ENCODE peak calls at places on chromosome 13, in four cellular contexts. D is substantia nigra, E is NCI-H1436, M is AG10803. Y is an unnamed sample.

GRCh38 chr13:111345682-111346081 is 25.2 kb downstream of the TEX29 start:
- DNase-seq in D (no peak), E (no peak), M (no peak), Y (no peak)

GRCh38 chr13:99687728-99688397 is 186.6 kb downstream of the TM9SF2 start:
- DNase-seq in D (no peak), M (peak; percentile 19), E (no peak), Y (no peak)

GRCh38 chr13:55410398-55411330 is 1730.1 kb upstream of the PRR20A start:
- DNase-seq in D (no peak), M (no peak), E (no peak), Y (no peak)

GRCh38 chr13:21672811-21673591 is 2.1 kb downstream of the FGF9 start:
- DNase-seq in M (no peak), E (no peak), D (no peak), Y (no peak)

GRCh38 chr13:33771296-33771695 is 46.7 kb upstream of the RFC3 start:
- DNase-seq in M (no peak), D (no peak), E (no peak), Y (no peak)

GRCh38 chr13:102847272-102848234 is 1.7 kb downstream of the ERCC5 start:
- DNase-seq in E (peak; percentile 5), M (peak; percentile 54), D (no peak), Y (peak; percentile 70)

GRCh38 chr13:104043184-104043583 is 977.0 kb upstream of the SLC10A2 start:
- DNase-seq in E (no peak), D (no peak), M (no peak), Y (peak; percentile 20)

GRCh38 chr13:26961890-26962615 is 201.5 kb upstream of the GPR12 start:
- DNase-seq in E (no peak), D (no peak), M (no peak), Y (no peak)

GRCh38 chr13:23921451-23921888 is 24.2 kb upstream of the C1QTNF9B start:
- DNase-seq in M (peak; percentile 71), E (peak; percentile 0), D (peak; percentile 16), Y (peak; percentile 69)

GRCh38 chr13:41284512-41285288 is 21.3 kb upstream of the MTRF1 start:
- DNase-seq in D (no peak), E (no peak), M (peak; percentile 85), Y (peak; percentile 97)

GRCh38 chr13:104098421-104098820 is 1032.2 kb upstream of the SLC10A2 start:
- DNase-seq in E (no peak), D (no peak), M (no peak), Y (no peak)

GRCh38 chr13:110705356-110705825 is 525 bp downstream of the CARS2 start:
- DNase-seq in M (no peak), D (no peak), E (no peak), Y (no peak)

GRCh38 chr13:113595131-113595530 is 10.6 kb downstream of the TFDP1 start:
- DNase-seq in M (no peak), E (no peak), D (no peak), Y (no peak)

GRCh38 chr13:72537782-72538181 is 189.6 kb downstream of the MZT1 start:
- DNase-seq in E (no peak), M (no peak), D (no peak), Y (no peak)

GRCh38 chr13:51929699-51930098 is 67.9 kb downstream of the CCDC70 start:
- DNase-seq in M (no peak), E (no peak), D (no peak), Y (no peak)

GRCh38 chr13:99370476-99371272 is 63.5 kb upstream of the GPR183 start:
- DNase-seq in E (no peak), M (no peak), D (no peak), Y (no peak)

GRCh38 chr13:27607125-27607524 is 13.2 kb downstream of the LNX2 start:
- DNase-seq in D (no peak), E (no peak), M (peak; percentile 67), Y (peak; percentile 78)

GRCh38 chr13:50915562-50915961 is 6.0 kb downstream of the RNASEH2B start:
- DNase-seq in M (no peak), D (no peak), E (no peak), Y (no peak)

GRCh38 chr13:74040200-74040599 is 94.0 kb downstream of the KLF12 start:
- DNase-seq in D (no peak), E (peak; percentile 12), M (no peak), Y (peak; percentile 49)

GRCh38 chr13:113001251-113002140 is 32.5 kb downstream of the MCF2L start:
- DNase-seq in E (peak; percentile 84), M (no peak), D (peak; percentile 75), Y (peak; percentile 52)

GRCh38 chr13:46667687-46668281 is 114.8 kb downstream of the LRCH1 start:
- DNase-seq in M (no peak), E (no peak), D (no peak), Y (peak; percentile 30)

Y was measured in ELR.